ENCODE peak calls at places on chromosomes 4 and X, in four cellular contexts. X is GM12878, K is K562, T is A549. S is an unnamed sample.

GRCh38 chr4:26356067-26356466 is 35.3 kb downstream of the RBPJ start:
- DNase-seq in X (peak; percentile 16), K (no peak), T (no peak), S (peak; percentile 40)

GRCh38 chr4:1192091-1192492 is 19.7 kb upstream of the SPON2 start:
- DNase-seq in X (no peak), K (peak; percentile 31), T (peak; percentile 46), S (peak; percentile 99)

GRCh38 chr4:41414380-41414779 is 123.6 kb upstream of the LIMCH1 start:
- DNase-seq in X (no peak), K (no peak), T (no peak), S (no peak)

GRCh38 chr4:104424368-104424921 is 70.2 kb downstream of the CXXC4 start:
- DNase-seq in X (no peak), K (no peak), T (no peak), S (no peak)

GRCh38 chr4:1469596-1470392 is 63.6 kb upstream of the NKX1-1 start:
- DNase-seq in X (no peak), K (no peak), T (peak; percentile 23), S (no peak)

GRCh38 chr4:125572601-125573000 is 257.8 kb downstream of the FAT4 start:
- DNase-seq in X (no peak), K (no peak), T (no peak), S (no peak)

GRCh38 chr4:40837094-40837870 is 87.5 kb downstream of the NSUN7 start:
- DNase-seq in X (no peak), K (no peak), T (no peak), S (no peak)

GRCh38 chrX:48833531-48834138 is 1.8 kb downstream of the PCSK1N start:
- DNase-seq in X (no peak), K (peak; percentile 41), T (peak; percentile 20), S (no peak)

GRCh38 chr4:82811838-82812672 is 13.5 kb upstream of the SCD5 start:
- DNase-seq in X (no peak), K (no peak), T (no peak), S (peak; percentile 41)

GRCh38 chr4:41426523-41426922 is 111.4 kb upstream of the LIMCH1 start:
- DNase-seq in X (no peak), K (no peak), T (no peak), S (no peak)

GRCh38 chr4:155548173-155548572 is 118.5 kb upstream of the GUCY1A1 start:
- DNase-seq in X (no peak), K (no peak), T (no peak), S (peak; percentile 14)

GRCh38 chr4:184281231-184282139 is 63.8 kb upstream of the ENPP6 start:
- DNase-seq in X (peak; percentile 88), K (no peak), T (no peak), S (no peak)

GRCh38 chr4:145956288-145956890 is 17.8 kb upstream of the ZNF827 start:
- DNase-seq in X (no peak), K (peak; percentile 56), T (peak; percentile 48), S (peak; percentile 40)

GRCh38 chrX:20320461-20321159 is 53.9 kb upstream of the RPS6KA3 start:
- DNase-seq in X (peak; percentile 57), K (no peak), T (no peak), S (no peak)

GRCh38 chr4:681736-682451 is 7.1 kb downstream of the SLC49A3 start:
- DNase-seq in X (no peak), K (peak; percentile 94), T (peak; percentile 30), S (no peak)

GRCh38 chr4:48778431-48779094 is 1.5 kb downstream of the FRYL start:
- DNase-seq in X (no peak), K (peak; percentile 16), T (no peak), S (peak; percentile 57)

GRCh38 chr4:37662861-37663390 is 23.2 kb downstream of the RELL1 start:
- DNase-seq in X (no peak), K (no peak), T (peak; percentile 58), S (peak; percentile 13)

GRCh38 chr4:17623451-17624001 is 9.1 kb downstream of the MED28 start:
- DNase-seq in X (no peak), K (no peak), T (no peak), S (peak; percentile 68)

GRCh38 chr4:134200811-134201215 is 776 bp downstream of the PABPC4L start:
- DNase-seq in X (no peak), K (peak; percentile 7), T (no peak), S (no peak)

GRCh38 chrX:103344606-103345005 is 11.7 kb upstream of the TCEAL9 start:
- DNase-seq in X (no peak), K (no peak), T (no peak), S (no peak)

GRCh38 chr4:156805696-156806095 is 165.9 kb downstream of the PDGFC start:
- DNase-seq in X (no peak), K (no peak), T (no peak), S (no peak)

GRCh38 chr4:151408380-151408629 is 671 bp upstream of the FHIP1A start:
- DNase-seq in X (no peak), K (no peak), T (no peak), S (no peak)

GRCh38 chrX:103710609-103711008 is at the start of gene TMEM31:
- DNase-seq in X (no peak), K (no peak), T (no peak), S (no peak)

GRCh38 chrX:80792205-80792604 is 17.5 kb downstream of the BRWD3 start:
- DNase-seq in X (no peak), K (no peak), T (no peak), S (peak; percentile 19)

GRCh38 chr4:17781072-17781830 is at the start of gene FAM184B:
- DNase-seq in X (no peak), K (no peak), T (no peak), S (no peak)

GRCh38 chr4:2833671-2834000 is 10.0 kb upstream of the ADD1 start:
- DNase-seq in X (no peak), K (no peak), T (no peak), S (no peak)

GRCh38 chr4:2832309-2832980 is 11.2 kb upstream of the ADD1 start:
- DNase-seq in X (no peak), K (no peak), T (no peak), S (no peak)

GRCh38 chr4:2835978-2836377 is 7.7 kb upstream of the ADD1 start:
- DNase-seq in X (no peak), K (no peak), T (no peak), S (no peak)

GRCh38 chr4:2832981-2833670 is 10.5 kb upstream of the ADD1 start:
- DNase-seq in X (no peak), K (no peak), T (no peak), S (no peak)

GRCh38 chr4:2834001-2834921 is 9.4 kb upstream of the ADD1 start:
- DNase-seq in X (no peak), K (no peak), T (no peak), S (no peak)
- TF ChIP-seq CEBPB in X (no peak), K (no peak), T (no peak), S (no peak)

GRCh38 chr4:7414046-7414445 is 20.7 kb downstream of the PSAPL1 start:
- DNase-seq in X (no peak), K (no peak), T (no peak), S (no peak)

GRCh38 chr4:7411491-7411890 is 23.2 kb downstream of the PSAPL1 start:
- DNase-seq in X (no peak), K (no peak), T (no peak), S (no peak)

GRCh38 chr4:7410470-7410869 is 24.3 kb downstream of the PSAPL1 start:
- DNase-seq in X (no peak), K (no peak), T (no peak), S (peak; percentile 2)

GRCh38 chr4:7412586-7412975 is 22.1 kb downstream of the PSAPL1 start:
- DNase-seq in X (no peak), K (no peak), T (no peak), S (no peak)

DNA sequence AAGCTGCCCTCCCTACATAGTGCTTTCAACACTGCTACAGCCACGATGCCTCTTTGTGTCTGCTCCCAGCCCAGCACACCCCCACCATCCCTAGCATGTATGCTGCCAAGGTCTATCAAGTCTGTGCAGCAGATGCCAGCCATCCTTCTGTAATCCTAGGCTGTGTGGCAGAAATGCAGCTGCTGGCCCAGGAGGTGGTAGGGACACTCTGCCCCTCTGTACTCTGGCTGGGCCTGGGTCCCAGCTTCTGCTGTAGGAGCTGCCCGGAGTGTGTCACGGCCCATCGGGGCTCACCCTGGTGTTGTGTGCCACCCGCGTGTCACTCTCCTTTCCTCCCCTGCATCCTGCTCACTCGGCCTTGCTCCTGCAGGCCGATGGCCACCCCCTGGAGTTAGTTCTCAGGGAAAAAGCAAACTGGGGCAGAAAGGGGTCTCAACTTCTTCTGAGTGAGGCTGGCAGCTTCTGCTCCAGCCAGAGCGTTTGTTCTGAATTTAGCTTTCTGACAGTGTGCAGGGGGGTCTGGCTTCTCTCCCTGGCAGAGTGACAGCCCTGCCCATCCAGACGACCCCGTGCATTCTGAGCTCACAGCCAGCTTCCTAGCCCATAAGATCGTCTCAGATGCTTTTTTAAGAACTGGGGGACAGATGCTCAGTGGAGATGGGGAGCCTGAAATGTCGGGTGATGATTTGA is 22.7 kb downstream of the PSAPL1 start:
- DNase-seq in X (no peak), K (no peak), T (no peak), S (no peak)
- TF ChIP-seq CEBPB in X (no peak), K (no peak), T (no peak), S (no peak)

DNA sequence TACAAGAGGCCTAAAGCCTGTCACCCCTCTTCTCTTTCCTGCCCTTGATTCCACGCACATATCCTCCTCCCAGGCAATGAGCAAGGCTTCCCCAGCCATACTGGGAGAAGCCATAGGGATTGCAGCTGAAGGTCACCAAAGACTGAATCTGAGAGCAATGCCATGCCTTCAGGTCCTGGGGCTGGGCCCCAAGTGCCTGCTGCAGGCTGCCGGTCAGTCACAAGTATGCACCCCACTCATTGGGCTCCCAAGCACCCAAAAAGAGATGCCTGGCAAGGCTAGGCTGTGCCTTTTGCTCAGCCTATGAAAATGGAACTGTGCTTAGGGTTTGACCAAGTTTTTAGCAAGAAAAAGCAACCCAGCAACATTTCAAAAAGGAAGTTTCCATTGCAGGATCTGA is 210.6 kb upstream of the MAMLD1 start:
- DNase-seq in X (no peak), K (no peak), T (no peak), S (no peak)
- TF ChIP-seq CEBPB in X (no peak), K (no peak), T (no peak), S (no peak)

GRCh38 chrX:72117636-72118215 is 14.0 kb downstream of the RTL5 start:
- DNase-seq in X (no peak), K (no peak), T (no peak), S (no peak)

GRCh38 chrX:72114306-72114705 is 17.4 kb downstream of the RTL5 start:
- DNase-seq in X (no peak), K (no peak), T (no peak), S (no peak)

GRCh38 chrX:72111011-72111708 is 20.6 kb downstream of the RTL5 start:
- DNase-seq in X (no peak), K (no peak), T (no peak), S (no peak)

GRCh38 chrX:72110051-72110926 is 21.4 kb downstream of the RTL5 start:
- DNase-seq in X (no peak), K (no peak), T (no peak), S (no peak)

DNA sequence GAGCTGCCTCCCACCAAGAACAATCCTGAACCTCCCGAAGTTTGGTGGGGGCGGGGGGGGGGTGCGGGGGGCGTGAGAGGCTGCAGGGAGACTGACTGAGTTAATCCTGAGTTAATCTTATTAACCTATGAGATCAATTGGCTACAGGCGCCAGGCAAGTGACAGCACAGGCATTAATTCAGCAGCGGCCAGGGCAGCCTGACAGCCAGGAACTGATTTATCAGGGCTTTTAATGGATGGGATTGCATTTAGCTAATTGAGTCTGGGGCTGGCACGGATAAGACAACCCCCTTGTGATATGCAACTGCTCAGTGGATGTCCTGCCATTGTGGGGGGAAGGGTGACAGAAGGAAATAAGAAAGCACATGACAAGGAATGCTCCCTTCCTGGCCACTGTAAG is 16.3 kb downstream of the RTL5 start:
- DNase-seq in X (no peak), K (no peak), T (no peak), S (no peak)
- TF ChIP-seq CEBPB in X (no peak), K (no peak), T (no peak), S (no peak)

GRCh38 chr4:3867403-3868100 is 101.4 kb downstream of the ADRA2C start:
- DNase-seq in X (no peak), K (no peak), T (no peak), S (no peak)
- TF ChIP-seq CEBPB in X (no peak), K (no peak), T (no peak), S (no peak)

S was measured in IMR-90.